ENCODE peak calls at places on chromosome 16, in nine cellular contexts. One of them, this sample, is unnamed.
A peak's percentile ranks its signal among the peaks of the same experiment; 100 is the strongest.

GRCh38 chr16:64702415-64702814 is 419.4 kb downstream of the CDH11 start:
- DNase-seq in esophagus squamous epithelium: no peak
- DNase-seq in HFFc6: no peak
- DNase-seq in cardiac fibroblast: no peak
- DNase-seq in CD4-positive, alpha-beta T cell: no peak
- DNase-seq in fibroblast of the aortic adventitia: no peak
- DNase-seq in PC-3: no peak
- DNase-seq in WTC11: no peak
- DNase-seq in CD8-positive, alpha-beta T cell: no peak
- DNase-seq in this sample: no peak

GRCh38 chr16:87431926-87432325 is 39.8 kb downstream of the MAP1LC3B start:
- DNase-seq in cardiac fibroblast: peak; percentile 65
- DNase-seq in CD4-positive, alpha-beta T cell: no peak
- DNase-seq in PC-3: peak; percentile 8
- DNase-seq in HFFc6: peak; percentile 73
- DNase-seq in CD8-positive, alpha-beta T cell: no peak
- DNase-seq in fibroblast of the aortic adventitia: peak; percentile 77
- DNase-seq in esophagus squamous epithelium: no peak
- DNase-seq in WTC11: no peak
- DNase-seq in this sample: no peak

GRCh38 chr16:87291944-87292343 is 25.2 kb downstream of the C16orf95 start:
- DNase-seq in HFFc6: no peak
- DNase-seq in esophagus squamous epithelium: no peak
- DNase-seq in PC-3: no peak
- DNase-seq in cardiac fibroblast: no peak
- DNase-seq in WTC11: no peak
- DNase-seq in CD4-positive, alpha-beta T cell: no peak
- DNase-seq in fibroblast of the aortic adventitia: no peak
- DNase-seq in CD8-positive, alpha-beta T cell: no peak
- DNase-seq in this sample: no peak

GRCh38 chr16:53456625-53457024 is 22.4 kb downstream of the RBL2 start:
- DNase-seq in cardiac fibroblast: no peak
- DNase-seq in fibroblast of the aortic adventitia: no peak
- DNase-seq in CD4-positive, alpha-beta T cell: peak; percentile 34
- DNase-seq in esophagus squamous epithelium: no peak
- DNase-seq in PC-3: no peak
- DNase-seq in WTC11: no peak
- DNase-seq in HFFc6: no peak
- DNase-seq in CD8-positive, alpha-beta T cell: peak; percentile 45
- DNase-seq in this sample: no peak

GRCh38 chr16:62891-63290 is 9.3 kb downstream of the SNRNP25 start:
- DNase-seq in esophagus squamous epithelium: no peak
- DNase-seq in WTC11: no peak
- DNase-seq in cardiac fibroblast: no peak
- DNase-seq in fibroblast of the aortic adventitia: no peak
- DNase-seq in CD4-positive, alpha-beta T cell: no peak
- DNase-seq in PC-3: no peak
- DNase-seq in CD8-positive, alpha-beta T cell: no peak
- DNase-seq in HFFc6: no peak
- DNase-seq in this sample: no peak

GRCh38 chr16:8607214-8607613 is 14.3 kb upstream of the METTL22 start:
- DNase-seq in esophagus squamous epithelium: no peak
- DNase-seq in WTC11: no peak
- DNase-seq in CD4-positive, alpha-beta T cell: no peak
- DNase-seq in cardiac fibroblast: no peak
- DNase-seq in HFFc6: no peak
- DNase-seq in PC-3: no peak
- DNase-seq in CD8-positive, alpha-beta T cell: no peak
- DNase-seq in fibroblast of the aortic adventitia: no peak
- DNase-seq in this sample: no peak

GRCh38 chr16:85220125-85220839 is 108.0 kb upstream of the CIBAR2 start:
- DNase-seq in cardiac fibroblast: peak; percentile 89
- DNase-seq in fibroblast of the aortic adventitia: peak; percentile 88
- DNase-seq in WTC11: no peak
- DNase-seq in CD8-positive, alpha-beta T cell: no peak
- DNase-seq in HFFc6: peak; percentile 60
- DNase-seq in esophagus squamous epithelium: no peak
- DNase-seq in PC-3: peak; percentile 62
- DNase-seq in CD4-positive, alpha-beta T cell: no peak
- DNase-seq in this sample: no peak

GRCh38 chr16:67847064-67847861 is at the start of gene CENPT:
- DNase-seq in HFFc6: peak; percentile 73
- DNase-seq in CD8-positive, alpha-beta T cell: peak; percentile 63
- DNase-seq in CD4-positive, alpha-beta T cell: no peak
- DNase-seq in esophagus squamous epithelium: no peak
- DNase-seq in cardiac fibroblast: peak; percentile 56
- DNase-seq in PC-3: peak; percentile 64
- DNase-seq in fibroblast of the aortic adventitia: peak; percentile 61
- DNase-seq in WTC11: no peak
- DNase-seq in this sample: no peak

GRCh38 chr16:80230328-80231117 is 310.3 kb upstream of the DYNLRB2 start:
- DNase-seq in esophagus squamous epithelium: no peak
- DNase-seq in cardiac fibroblast: no peak
- DNase-seq in CD4-positive, alpha-beta T cell: no peak
- DNase-seq in CD8-positive, alpha-beta T cell: no peak
- DNase-seq in PC-3: no peak
- DNase-seq in fibroblast of the aortic adventitia: peak; percentile 26
- DNase-seq in HFFc6: no peak
- DNase-seq in WTC11: no peak
- DNase-seq in this sample: no peak

GRCh38 chr16:85520853-85521736 is 92.0 kb upstream of the GSE1 start:
- DNase-seq in esophagus squamous epithelium: no peak
- DNase-seq in fibroblast of the aortic adventitia: no peak
- DNase-seq in CD4-positive, alpha-beta T cell: no peak
- DNase-seq in WTC11: no peak
- DNase-seq in HFFc6: no peak
- DNase-seq in cardiac fibroblast: no peak
- DNase-seq in PC-3: peak; percentile 86
- DNase-seq in CD8-positive, alpha-beta T cell: no peak
- DNase-seq in this sample: no peak

GRCh38 chr16:58448890-58449289 is 51.1 kb upstream of the NDRG4 start:
- DNase-seq in esophagus squamous epithelium: no peak
- DNase-seq in fibroblast of the aortic adventitia: no peak
- DNase-seq in PC-3: no peak
- DNase-seq in HFFc6: no peak
- DNase-seq in CD4-positive, alpha-beta T cell: no peak
- DNase-seq in cardiac fibroblast: no peak
- DNase-seq in CD8-positive, alpha-beta T cell: no peak
- DNase-seq in WTC11: no peak
- DNase-seq in this sample: no peak

GRCh38 chr16:12017583-12017982 is 41.0 kb downstream of the SNX29 start:
- DNase-seq in WTC11: no peak
- DNase-seq in CD8-positive, alpha-beta T cell: no peak
- DNase-seq in fibroblast of the aortic adventitia: peak; percentile 59
- DNase-seq in CD4-positive, alpha-beta T cell: no peak
- DNase-seq in PC-3: no peak
- DNase-seq in esophagus squamous epithelium: no peak
- DNase-seq in cardiac fibroblast: peak; percentile 23
- DNase-seq in HFFc6: peak; percentile 62
- DNase-seq in this sample: no peak

GRCh38 chr16:57614546-57615343 is 13.7 kb upstream of the ADGRG1 start:
- DNase-seq in WTC11: no peak
- DNase-seq in cardiac fibroblast: no peak
- DNase-seq in esophagus squamous epithelium: no peak
- DNase-seq in PC-3: no peak
- DNase-seq in CD4-positive, alpha-beta T cell: no peak
- DNase-seq in CD8-positive, alpha-beta T cell: no peak
- DNase-seq in fibroblast of the aortic adventitia: no peak
- DNase-seq in HFFc6: no peak
- DNase-seq in this sample: no peak

GRCh38 chr16:71555230-71555891 is 21.5 kb downstream of the TAT start:
- DNase-seq in WTC11: no peak
- DNase-seq in CD8-positive, alpha-beta T cell: no peak
- DNase-seq in HFFc6: no peak
- DNase-seq in cardiac fibroblast: peak; percentile 8
- DNase-seq in CD4-positive, alpha-beta T cell: no peak
- DNase-seq in esophagus squamous epithelium: no peak
- DNase-seq in PC-3: no peak
- DNase-seq in fibroblast of the aortic adventitia: no peak
- DNase-seq in this sample: no peak

GRCh38 chr16:22386976-22387375 is 12.6 kb upstream of the CDR2 start:
- DNase-seq in WTC11: no peak
- DNase-seq in CD4-positive, alpha-beta T cell: no peak
- DNase-seq in PC-3: peak; percentile 88
- DNase-seq in CD8-positive, alpha-beta T cell: no peak
- DNase-seq in esophagus squamous epithelium: no peak
- DNase-seq in cardiac fibroblast: peak; percentile 95
- DNase-seq in HFFc6: peak; percentile 95
- DNase-seq in fibroblast of the aortic adventitia: peak; percentile 95
- DNase-seq in this sample: no peak

GRCh38 chr16:83705856-83706255 is 101.9 kb upstream of the HSBP1 start:
- DNase-seq in esophagus squamous epithelium: no peak
- DNase-seq in fibroblast of the aortic adventitia: no peak
- DNase-seq in cardiac fibroblast: no peak
- DNase-seq in CD4-positive, alpha-beta T cell: no peak
- DNase-seq in PC-3: no peak
- DNase-seq in WTC11: no peak
- DNase-seq in HFFc6: no peak
- DNase-seq in CD8-positive, alpha-beta T cell: no peak
- DNase-seq in this sample: no peak

GRCh38 chr16:17529982-17530760 is 59.4 kb upstream of the XYLT1 start:
- DNase-seq in CD4-positive, alpha-beta T cell: no peak
- DNase-seq in CD8-positive, alpha-beta T cell: no peak
- DNase-seq in cardiac fibroblast: no peak
- DNase-seq in esophagus squamous epithelium: no peak
- DNase-seq in fibroblast of the aortic adventitia: no peak
- DNase-seq in PC-3: no peak
- DNase-seq in HFFc6: no peak
- DNase-seq in WTC11: no peak
- DNase-seq in this sample: peak; percentile 16

GRCh38 chr16:17773698-17774101 is 302.9 kb upstream of the XYLT1 start:
- DNase-seq in WTC11: no peak
- DNase-seq in PC-3: no peak
- DNase-seq in cardiac fibroblast: no peak
- DNase-seq in fibroblast of the aortic adventitia: peak; percentile 11
- DNase-seq in HFFc6: no peak
- DNase-seq in esophagus squamous epithelium: no peak
- DNase-seq in CD8-positive, alpha-beta T cell: no peak
- DNase-seq in CD4-positive, alpha-beta T cell: no peak
- DNase-seq in this sample: no peak

GRCh38 chr16:30369091-30369937 is 980 bp downstream of the TBC1D10B start:
- DNase-seq in fibroblast of the aortic adventitia: no peak
- DNase-seq in CD8-positive, alpha-beta T cell: no peak
- DNase-seq in WTC11: no peak
- DNase-seq in CD4-positive, alpha-beta T cell: no peak
- DNase-seq in esophagus squamous epithelium: no peak
- DNase-seq in HFFc6: no peak
- DNase-seq in cardiac fibroblast: no peak
- DNase-seq in PC-3: peak; percentile 8
- DNase-seq in this sample: no peak

GRCh38 chr16:88062341-88062861 is 111.2 kb downstream of the BANP start:
- DNase-seq in WTC11: no peak
- DNase-seq in PC-3: no peak
- DNase-seq in fibroblast of the aortic adventitia: peak; percentile 91
- DNase-seq in cardiac fibroblast: peak; percentile 84
- DNase-seq in CD4-positive, alpha-beta T cell: no peak
- DNase-seq in CD8-positive, alpha-beta T cell: no peak
- DNase-seq in HFFc6: peak; percentile 84
- DNase-seq in esophagus squamous epithelium: no peak
- DNase-seq in this sample: no peak

GRCh38 chr16:56277040-56277439 is 85.8 kb downstream of the GNAO1 start:
- DNase-seq in fibroblast of the aortic adventitia: no peak
- DNase-seq in PC-3: peak; percentile 18
- DNase-seq in cardiac fibroblast: no peak
- DNase-seq in CD8-positive, alpha-beta T cell: no peak
- DNase-seq in WTC11: peak; percentile 76
- DNase-seq in CD4-positive, alpha-beta T cell: no peak
- DNase-seq in HFFc6: no peak
- DNase-seq in esophagus squamous epithelium: no peak
- DNase-seq in this sample: no peak
- TF ChIP-seq CTCF in fibroblast of the aortic adventitia: peak; percentile 15
- TF ChIP-seq CTCF in PC-3: peak; percentile 43
- TF ChIP-seq CTCF in cardiac fibroblast: no peak
- TF ChIP-seq CTCF in CD8-positive, alpha-beta T cell: no peak
- TF ChIP-seq CTCF in WTC11: peak; percentile 33
- TF ChIP-seq CTCF in CD4-positive, alpha-beta T cell: no peak
- TF ChIP-seq CTCF in HFFc6: peak; percentile 60
- TF ChIP-seq CTCF in esophagus squamous epithelium: no peak
- TF ChIP-seq CTCF in this sample: no peak

GRCh38 chr16:69725480-69726312 is 664 bp downstream of the NQO1 start:
- DNase-seq in cardiac fibroblast: no peak
- DNase-seq in esophagus squamous epithelium: no peak
- DNase-seq in fibroblast of the aortic adventitia: no peak
- DNase-seq in PC-3: no peak
- DNase-seq in HFFc6: no peak
- DNase-seq in CD8-positive, alpha-beta T cell: no peak
- DNase-seq in WTC11: no peak
- DNase-seq in CD4-positive, alpha-beta T cell: no peak
- DNase-seq in this sample: no peak
- TF ChIP-seq CTCF in cardiac fibroblast: no peak
- TF ChIP-seq CTCF in esophagus squamous epithelium: no peak
- TF ChIP-seq CTCF in fibroblast of the aortic adventitia: no peak
- TF ChIP-seq CTCF in PC-3: no peak
- TF ChIP-seq CTCF in HFFc6: no peak
- TF ChIP-seq CTCF in CD8-positive, alpha-beta T cell: no peak
- TF ChIP-seq CTCF in WTC11: no peak
- TF ChIP-seq CTCF in CD4-positive, alpha-beta T cell: no peak
- TF ChIP-seq CTCF in this sample: no peak

GRCh38 chr16:15539197-15539596 is 103.8 kb downstream of the MARF1 start:
- DNase-seq in cardiac fibroblast: no peak
- DNase-seq in fibroblast of the aortic adventitia: no peak
- DNase-seq in WTC11: peak; percentile 81
- DNase-seq in esophagus squamous epithelium: no peak
- DNase-seq in HFFc6: no peak
- DNase-seq in CD8-positive, alpha-beta T cell: no peak
- DNase-seq in PC-3: no peak
- DNase-seq in CD4-positive, alpha-beta T cell: no peak
- DNase-seq in this sample: no peak
- TF ChIP-seq CTCF in cardiac fibroblast: no peak
- TF ChIP-seq CTCF in fibroblast of the aortic adventitia: no peak
- TF ChIP-seq CTCF in WTC11: no peak
- TF ChIP-seq CTCF in esophagus squamous epithelium: no peak
- TF ChIP-seq CTCF in HFFc6: no peak
- TF ChIP-seq CTCF in CD8-positive, alpha-beta T cell: no peak
- TF ChIP-seq CTCF in PC-3: no peak
- TF ChIP-seq CTCF in CD4-positive, alpha-beta T cell: no peak
- TF ChIP-seq CTCF in this sample: no peak

DNA sequence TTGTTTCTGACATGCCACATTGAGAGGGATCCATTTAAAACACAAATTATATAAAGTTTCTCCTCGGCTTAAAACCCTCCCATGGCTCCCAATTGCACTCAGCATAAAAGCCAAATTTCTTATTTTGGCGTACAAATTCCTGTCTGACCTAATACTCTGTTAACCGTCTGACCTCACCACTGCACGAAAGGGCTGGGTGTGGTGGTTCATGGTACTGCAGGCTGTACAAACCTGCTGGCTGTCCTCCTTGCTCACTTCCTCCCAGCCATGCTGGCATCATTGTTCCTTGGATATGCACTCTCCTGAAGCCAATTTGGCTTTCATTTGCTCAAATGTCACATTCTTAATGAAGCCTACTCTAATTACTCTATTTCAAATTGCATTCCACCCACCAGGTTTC is 301.6 kb upstream of the C16orf82 start:
- DNase-seq in WTC11: peak; percentile 49
- DNase-seq in esophagus squamous epithelium: no peak
- DNase-seq in CD4-positive, alpha-beta T cell: no peak
- DNase-seq in cardiac fibroblast: no peak
- DNase-seq in fibroblast of the aortic adventitia: no peak
- DNase-seq in PC-3: no peak
- DNase-seq in HFFc6: no peak
- DNase-seq in CD8-positive, alpha-beta T cell: no peak
- DNase-seq in this sample: no peak
- TF ChIP-seq CTCF in WTC11: no peak
- TF ChIP-seq CTCF in esophagus squamous epithelium: peak; percentile 13
- TF ChIP-seq CTCF in CD4-positive, alpha-beta T cell: no peak
- TF ChIP-seq CTCF in cardiac fibroblast: peak; percentile 25
- TF ChIP-seq CTCF in fibroblast of the aortic adventitia: peak; percentile 43
- TF ChIP-seq CTCF in PC-3: peak; percentile 18
- TF ChIP-seq CTCF in HFFc6: peak; percentile 61
- TF ChIP-seq CTCF in CD8-positive, alpha-beta T cell: peak; percentile 39
- TF ChIP-seq CTCF in this sample: peak; percentile 7

This sample was measured in natural killer cell.